ENCODE peak calls at places on chromosome X, in nine cellular contexts. O is stimulated activated CD8-positive, alpha-beta memory T cell treated with anti-CD3 and anti-CD28 coated beads, Interleukin-15, amount 100 ng/mL, for 1 hour; Q is SW480; M is effector CD4-positive, alpha-beta T cell; J is HT1080; Z is Kasumi-1; L is nephron progenitor cell; C is NCI-H510A treated with DMSO at 0.1 percent for 48 hours; R is EL. I is an unnamed sample.

GRCh38 chrX:80335062-80335830 is 85.0 kb upstream of the TENT5D start:
- DNase-seq in O (no peak), Q (no peak), M (no peak), J (no peak), Z (no peak), L (no peak), C (peak; percentile 12), R (no peak), I (no peak)

GRCh38 chrX:153687121-153688039 is at the start of gene SLC6A8:
- DNase-seq in O (no peak), Q (peak; percentile 62), M (no peak), J (no peak), Z (no peak), L (peak; percentile 77), C (peak; percentile 17), R (peak; percentile 69), I (peak; percentile 4)

GRCh38 chrX:45842916-45843315 is 642.2 kb upstream of the DIPK2B start:
- DNase-seq in O (no peak), Q (no peak), M (no peak), J (no peak), Z (no peak), L (no peak), C (no peak), R (peak; percentile 44), I (no peak)

GRCh38 chrX:149504226-149504914 is 736 bp downstream of the IDS start:
- DNase-seq in O (peak; percentile 31), Q (peak; percentile 9), M (peak; percentile 58), J (peak; percentile 40), Z (no peak), L (peak; percentile 23), C (peak; percentile 59), R (peak; percentile 27), I (no peak)

GRCh38 chrX:126770179-126770578 is 49.4 kb upstream of the PRR32 start:
- DNase-seq in O (no peak), Q (peak; percentile 21), M (no peak), J (peak; percentile 18), Z (peak; percentile 52), L (no peak), C (peak; percentile 42), R (no peak), I (peak; percentile 27)

GRCh38 chrX:16138108-16138427 is 14.7 kb downstream of the GRPR start:
- DNase-seq in O (no peak), Q (no peak), M (no peak), J (peak; percentile 24), Z (peak; percentile 5), L (no peak), C (no peak), R (no peak), I (peak; percentile 33)

GRCh38 chrX:45852884-45853283 is 652.2 kb upstream of the DIPK2B start:
- DNase-seq in O (no peak), Q (peak; percentile 8), M (no peak), J (peak; percentile 39), Z (no peak), L (no peak), C (no peak), R (peak; percentile 65), I (no peak)

GRCh38 chrX:16772460-16772859 is 13.8 kb upstream of the TXLNG start:
- DNase-seq in O (no peak), Q (peak; percentile 72), M (no peak), J (peak; percentile 4), Z (no peak), L (no peak), C (no peak), R (no peak), I (no peak)

GRCh38 chrX:18938710-18939109 is 45.2 kb downstream of the PHKA2 start:
- DNase-seq in O (no peak), Q (no peak), M (no peak), J (no peak), Z (no peak), L (no peak), C (peak; percentile 11), R (no peak), I (no peak)

GRCh38 chrX:141642979-141643378 is 53.5 kb downstream of the SPANXA2 start:
- DNase-seq in O (no peak), Q (peak; percentile 1), M (no peak), J (no peak), Z (peak; percentile 14), L (no peak), C (no peak), R (peak; percentile 19), I (no peak)

GRCh38 chrX:113274801-113275200 is 434.2 kb upstream of the AMOT start:
- DNase-seq in O (no peak), Q (no peak), M (no peak), J (no peak), Z (no peak), L (no peak), C (no peak), R (no peak), I (no peak)

GRCh38 chrX:64205441-64205734 is at the start of gene AMER1:
- DNase-seq in O (no peak), Q (no peak), M (no peak), J (no peak), Z (no peak), L (no peak), C (no peak), R (no peak), I (no peak)

GRCh38 chrX:111641969-111642368 is 39.0 kb upstream of the ALG13 start:
- DNase-seq in O (no peak), Q (no peak), M (no peak), J (no peak), Z (no peak), L (no peak), C (no peak), R (no peak), I (no peak)

GRCh38 chrX:39759526-39760224 is 338.1 kb downstream of the BCOR start:
- DNase-seq in O (no peak), Q (no peak), M (no peak), J (no peak), Z (no peak), L (peak; percentile 42), C (peak; percentile 20), R (peak; percentile 68), I (no peak)

GRCh38 chrX:68261060-68261672 is 172.1 kb downstream of the OPHN1 start:
- DNase-seq in O (no peak), Q (no peak), M (no peak), J (peak; percentile 50), Z (peak; percentile 8), L (no peak), C (no peak), R (peak; percentile 28), I (peak; percentile 49)

GRCh38 chrX:17546356-17546755 is 171.4 kb downstream of the NHS start:
- DNase-seq in O (no peak), Q (no peak), M (no peak), J (no peak), Z (no peak), L (no peak), C (no peak), R (no peak), I (no peak)

GRCh38 chrX:154779261-154779660 is 16.6 kb downstream of the DKC1 start:
- DNase-seq in O (no peak), Q (no peak), M (no peak), J (no peak), Z (no peak), L (no peak), C (no peak), R (peak; percentile 51), I (peak; percentile 57)

I was measured in MV-4-11.